ENCODE peak calls at places on chromosomes 12 and 14, in six cellular contexts. I is endothelial cell; V is cardiac muscle cell; P is CD4-positive, alpha-beta T cell; L is WTC11; A is heart left ventricle. O is an unnamed sample.
A peak's percentile ranks its signal among the peaks of the same experiment; 100 is the strongest.

GRCh38 chr14:93894992-93895391 is 32.2 kb upstream of the FAM181A start:
- DNase-seq in P (no peak), V (no peak), L (peak; percentile 46), A (no peak), I (no peak), O (peak; percentile 76)

GRCh38 chr14:103629503-103630121 is 601 bp downstream of the KLC1 start:
- DNase-seq in L (peak; percentile 68), V (peak; percentile 11), P (no peak), A (peak; percentile 78), I (peak; percentile 52), O (peak; percentile 81)

GRCh38 chr14:44279357-44279756 is 227.7 kb downstream of the FSCB start:
- DNase-seq in I (no peak), V (no peak), P (no peak), L (no peak), A (no peak), O (no peak)

GRCh38 chr14:26554069-26554772 is 43.6 kb downstream of the NOVA1 start:
- DNase-seq in A (no peak), V (no peak), I (no peak), L (no peak), P (no peak), O (no peak)

GRCh38 chr12:14773685-14774073 is 29.6 kb downstream of the WBP11 start:
- DNase-seq in L (peak; percentile 47), I (peak; percentile 57), P (no peak), A (peak; percentile 33), V (no peak), O (peak; percentile 29)

GRCh38 chr12:684416-684815 is 21.2 kb upstream of the NINJ2 start:
- DNase-seq in A (no peak), P (no peak), I (no peak), V (no peak), L (no peak), O (no peak)

GRCh38 chr12:98066251-98066650 is 449.1 kb upstream of the TMPO start:
- DNase-seq in L (no peak), P (no peak), I (no peak), V (no peak), A (no peak), O (no peak)

GRCh38 chr12:86496595-86496994 is 240.4 kb upstream of the MGAT4C start:
- DNase-seq in A (no peak), L (no peak), P (no peak), I (no peak), V (no peak), O (no peak)

GRCh38 chr14:68807148-68807600 is 14.3 kb upstream of the ZFP36L1 start:
- DNase-seq in P (no peak), I (no peak), L (no peak), V (peak; percentile 91), A (peak; percentile 73), O (no peak)

GRCh38 chr12:120090211-120090610 is 26.3 kb downstream of the RAB35 start:
- DNase-seq in V (no peak), I (no peak), A (peak; percentile 8), P (no peak), L (no peak), O (no peak)

GRCh38 chr12:128807161-128807724 is 16.5 kb downstream of the SLC15A4 start:
- DNase-seq in A (peak; percentile 36), P (no peak), I (no peak), L (no peak), V (no peak), O (no peak)

GRCh38 chr12:129771238-129771637 is 132.6 kb downstream of the TMEM132D start:
- DNase-seq in P (no peak), I (no peak), L (no peak), V (no peak), A (no peak), O (no peak)

GRCh38 chr14:81147140-81147897 is 73.4 kb downstream of the GTF2A1 start:
- DNase-seq in V (no peak), A (no peak), L (no peak), I (no peak), P (no peak), O (no peak)

GRCh38 chr12:106417926-106418910 is 60.7 kb downstream of the POLR3B start:
- DNase-seq in A (no peak), L (no peak), V (peak; percentile 91), P (no peak), I (no peak), O (no peak)

GRCh38 chr12:17928708-17929366 is 161.2 kb downstream of the RERGL start:
- DNase-seq in A (no peak), V (peak; percentile 4), I (no peak), P (no peak), L (no peak), O (no peak)

DNA sequence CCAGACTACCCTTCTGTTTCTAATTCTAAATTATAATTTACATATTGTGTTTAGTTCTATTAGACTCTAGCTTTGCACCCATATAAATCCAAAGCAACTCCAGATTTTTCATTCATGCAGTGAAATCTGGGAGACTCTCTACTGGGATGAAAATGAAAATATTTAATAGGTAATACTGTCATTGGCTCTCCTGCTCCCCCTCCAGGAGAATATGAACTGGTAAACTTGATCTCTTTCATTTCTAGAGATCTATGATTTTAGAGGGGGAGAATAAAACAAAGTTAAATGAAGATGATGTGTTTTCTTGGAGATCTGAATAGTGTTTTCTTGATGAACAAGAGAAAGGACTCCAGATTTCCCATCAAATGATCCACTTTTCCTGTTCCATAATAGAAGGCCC is 104.3 kb upstream of the TMCC3 start:
- DNase-seq in P (no peak), L (no peak), A (no peak), V (no peak), I (no peak), O (no peak)
- TF ChIP-seq CTCF in P (no peak), L (no peak), A (peak; percentile 34), V (peak; percentile 44), I (no peak), O (no peak)

DNA sequence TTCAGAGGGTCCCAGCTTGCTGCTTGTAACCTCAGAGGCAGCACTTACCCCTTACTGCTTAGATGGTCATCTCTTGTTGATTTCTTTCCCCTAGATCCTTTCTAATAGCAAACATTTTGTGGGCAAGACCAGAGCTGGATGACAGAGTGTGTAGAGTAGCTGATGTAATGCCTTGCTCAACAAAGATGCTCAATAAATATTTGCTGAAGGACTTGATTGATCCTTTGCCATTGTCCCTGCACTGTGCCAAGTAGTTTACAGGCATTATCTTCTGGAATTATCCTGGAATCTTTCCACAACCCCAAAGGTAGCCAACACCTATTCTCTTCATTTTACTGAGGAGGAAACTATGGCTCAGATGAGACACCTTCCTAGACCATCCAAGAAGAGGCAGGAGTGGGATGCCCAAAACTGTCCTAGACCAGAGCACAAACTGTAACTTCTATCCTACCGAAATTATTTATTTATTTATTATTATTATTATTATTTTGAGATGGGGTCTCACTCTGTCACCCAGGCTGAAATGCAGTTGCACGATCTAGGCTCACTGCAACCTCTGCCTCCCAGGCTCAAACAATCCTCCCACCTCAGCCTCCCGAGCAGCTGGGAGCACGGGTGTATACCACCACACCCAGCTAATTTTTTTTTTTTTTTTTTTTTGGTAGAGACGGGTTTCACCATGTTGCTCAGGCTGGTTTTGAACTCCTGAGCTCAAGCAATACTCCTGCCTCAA is 1.4 kb downstream of the MMAB start:
- DNase-seq in P (no peak), A (no peak), V (no peak), I (no peak), L (no peak), O (no peak)
- TF ChIP-seq CTCF in P (no peak), A (no peak), V (no peak), I (no peak), L (no peak), O (no peak)

GRCh38 chr12:67651380-67651695 is 2.8 kb downstream of the DYRK2 start:
- DNase-seq in A (no peak), I (no peak), P (peak; percentile 25), L (no peak), V (peak; percentile 58), O (no peak)
- TF ChIP-seq CTCF in A (peak; percentile 34), I (no peak), P (peak; percentile 53), L (no peak), V (peak; percentile 40), O (no peak)

GRCh38 chr12:66352197-66352596 is 49.9 kb downstream of the HELB start:
- DNase-seq in V (peak; percentile 23), A (no peak), L (peak; percentile 70), I (peak; percentile 49), P (no peak), O (peak; percentile 69)
- TF ChIP-seq CTCF in V (peak; percentile 20), A (peak; percentile 40), L (no peak), I (no peak), P (no peak), O (peak; percentile 34)

DNA sequence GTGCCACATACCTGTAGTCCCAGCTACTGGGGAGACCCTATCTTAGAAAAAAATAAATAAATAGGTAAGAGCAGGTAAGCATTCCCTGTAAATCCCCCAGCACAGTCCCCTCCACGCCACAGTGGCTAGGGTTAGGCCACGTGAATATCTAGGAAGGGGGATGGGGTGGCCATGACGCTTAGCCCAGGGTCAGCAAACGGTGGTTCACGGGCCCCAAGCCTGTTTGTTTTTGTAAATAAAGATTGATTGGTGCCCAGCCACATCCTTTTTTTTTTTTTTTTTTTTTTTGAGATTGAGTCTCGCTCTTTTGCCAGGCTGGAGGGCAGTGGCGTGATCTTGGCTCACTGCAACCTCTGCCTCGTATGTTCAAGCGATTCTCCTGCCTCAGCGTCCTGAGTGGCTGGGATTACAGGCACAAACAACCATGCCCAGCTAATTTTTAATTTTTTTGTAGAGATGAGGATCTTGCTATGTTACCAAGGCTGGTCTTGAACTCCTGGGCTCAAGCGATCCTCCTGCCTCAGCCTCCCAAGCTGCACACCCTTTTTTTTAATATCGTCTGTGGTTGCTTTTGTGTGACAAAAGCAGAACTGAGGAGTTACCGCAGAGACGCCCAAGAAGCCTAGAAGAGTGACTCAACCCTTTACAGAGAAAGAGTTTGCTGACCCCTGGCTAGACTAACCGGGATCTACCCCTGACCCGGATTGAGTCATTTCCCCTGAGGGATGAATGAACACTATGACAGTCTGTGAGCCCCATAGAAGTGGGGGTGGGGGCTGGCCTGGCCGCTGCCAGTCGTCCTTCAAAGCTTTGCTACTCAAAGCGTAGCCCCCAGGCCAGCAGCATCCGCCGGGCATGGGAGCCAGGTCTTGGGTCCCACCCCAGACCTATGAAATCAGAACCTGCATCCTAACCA is 113.7 kb upstream of the NCOR2 start:
- DNase-seq in V (peak; percentile 70), P (no peak), A (peak; percentile 76), L (peak; percentile 39), I (no peak), O (no peak)
- TF ChIP-seq CTCF in V (peak; percentile 25), P (no peak), A (peak; percentile 48), L (no peak), I (no peak), O (no peak)

GRCh38 chr14:89954045-89955021 is at the start of gene EFCAB11:
- DNase-seq in A (peak; percentile 98), I (peak; percentile 92), V (peak; percentile 99), P (peak; percentile 91), L (peak; percentile 97), O (peak; percentile 93)
- TF ChIP-seq CTCF in A (no peak), I (peak; percentile 38), V (peak; percentile 17), P (no peak), L (no peak), O (no peak)

GRCh38 chr12:111367661-111368221 is 1.2 kb downstream of the PHETA1 start:
- DNase-seq in A (no peak), V (peak; percentile 42), P (no peak), L (no peak), I (peak; percentile 26), O (no peak)
- TF ChIP-seq CTCF in A (no peak), V (no peak), P (no peak), L (no peak), I (no peak), O (no peak)

GRCh38 chr12:107657621-107658020 is 28.0 kb upstream of the PWP1 start:
- DNase-seq in V (no peak), I (no peak), L (no peak), A (no peak), P (no peak), O (no peak)
- TF ChIP-seq CTCF in V (no peak), I (no peak), L (no peak), A (no peak), P (no peak), O (no peak)

GRCh38 chr14:101560534-101561113 is 671 bp upstream of the DIO3 start:
- DNase-seq in V (no peak), P (no peak), L (no peak), I (no peak), A (no peak), O (no peak)
- TF ChIP-seq CTCF in V (no peak), P (no peak), L (no peak), I (no peak), A (no peak), O (no peak)